ENCODE peak calls at places on chromosomes 12 and 14, in six cellular contexts. One of them, this sample, is unnamed.
A peak's percentile ranks its signal among the peaks of the same experiment; 100 is the strongest.

GRCh38 chr14:84144166-84144565 is 1385.8 kb upstream of the FLRT2 start:
- DNase-seq in neuronal stem cell: no peak
- DNase-seq in IMR-90: peak; percentile 28
- DNase-seq in H9: no peak
- DNase-seq in mesenchymal stem cell: peak; percentile 39
- DNase-seq in trophoblast cell: no peak
- DNase-seq in this sample: no peak

GRCh38 chr12:106131671-106132070 is 7.1 kb downstream of the NUAK1 start:
- DNase-seq in neuronal stem cell: no peak
- DNase-seq in IMR-90: peak; percentile 71
- DNase-seq in H9: peak; percentile 39
- DNase-seq in mesenchymal stem cell: peak; percentile 59
- DNase-seq in trophoblast cell: no peak
- DNase-seq in this sample: no peak

GRCh38 chr12:20523658-20524057 is 155.3 kb downstream of the PDE3A start:
- DNase-seq in neuronal stem cell: no peak
- DNase-seq in IMR-90: peak; percentile 65
- DNase-seq in H9: no peak
- DNase-seq in mesenchymal stem cell: no peak
- DNase-seq in trophoblast cell: no peak
- DNase-seq in this sample: no peak

GRCh38 chr12:128644664-128645296 is 179.0 kb downstream of the SLC15A4 start:
- DNase-seq in neuronal stem cell: peak; percentile 39
- DNase-seq in IMR-90: no peak
- DNase-seq in H9: peak; percentile 87
- DNase-seq in mesenchymal stem cell: no peak
- DNase-seq in trophoblast cell: no peak
- DNase-seq in this sample: peak; percentile 34

GRCh38 chr14:59484611-59485174 is 376 bp downstream of the JKAMP start:
- DNase-seq in neuronal stem cell: no peak
- DNase-seq in IMR-90: peak; percentile 17
- DNase-seq in H9: no peak
- DNase-seq in mesenchymal stem cell: no peak
- DNase-seq in trophoblast cell: peak; percentile 44
- DNase-seq in this sample: no peak

GRCh38 chr14:100764716-100765115 is 38.0 kb downstream of the DLK1 start:
- DNase-seq in neuronal stem cell: no peak
- DNase-seq in IMR-90: no peak
- DNase-seq in H9: no peak
- DNase-seq in mesenchymal stem cell: no peak
- DNase-seq in trophoblast cell: no peak
- DNase-seq in this sample: no peak

GRCh38 chr12:13288501-13288900 is 92.0 kb downstream of the EMP1 start:
- DNase-seq in neuronal stem cell: no peak
- DNase-seq in IMR-90: peak; percentile 3
- DNase-seq in H9: no peak
- DNase-seq in mesenchymal stem cell: no peak
- DNase-seq in trophoblast cell: no peak
- DNase-seq in this sample: no peak

GRCh38 chr14:94918896-94919295 is 149.0 kb upstream of the GSC start:
- DNase-seq in neuronal stem cell: no peak
- DNase-seq in IMR-90: no peak
- DNase-seq in H9: no peak
- DNase-seq in mesenchymal stem cell: no peak
- DNase-seq in trophoblast cell: peak; percentile 94
- DNase-seq in this sample: peak; percentile 5

GRCh38 chr14:52086755-52087154 is 17.9 kb upstream of the NID2 start:
- DNase-seq in neuronal stem cell: no peak
- DNase-seq in IMR-90: peak; percentile 81
- DNase-seq in H9: no peak
- DNase-seq in mesenchymal stem cell: peak; percentile 92
- DNase-seq in trophoblast cell: no peak
- DNase-seq in this sample: no peak

GRCh38 chr12:28457785-28458184 is 267.5 kb downstream of the CCDC91 start:
- DNase-seq in neuronal stem cell: no peak
- DNase-seq in IMR-90: no peak
- DNase-seq in H9: no peak
- DNase-seq in mesenchymal stem cell: peak; percentile 32
- DNase-seq in trophoblast cell: no peak
- DNase-seq in this sample: no peak

GRCh38 chr12:124774054-124774461 is 89.6 kb downstream of the SCARB1 start:
- DNase-seq in neuronal stem cell: no peak
- DNase-seq in IMR-90: no peak
- DNase-seq in H9: no peak
- DNase-seq in mesenchymal stem cell: peak; percentile 36
- DNase-seq in trophoblast cell: peak; percentile 67
- DNase-seq in this sample: no peak

GRCh38 chr14:67240168-67240932 is 885 bp upstream of the PALS1 start:
- DNase-seq in neuronal stem cell: no peak
- DNase-seq in IMR-90: peak; percentile 11
- DNase-seq in H9: peak; percentile 42
- DNase-seq in mesenchymal stem cell: no peak
- DNase-seq in trophoblast cell: peak; percentile 87
- DNase-seq in this sample: peak; percentile 57

GRCh38 chr14:37443461-37443860 is 151.6 kb downstream of the FOXA1 start:
- DNase-seq in neuronal stem cell: no peak
- DNase-seq in IMR-90: peak; percentile 49
- DNase-seq in H9: no peak
- DNase-seq in mesenchymal stem cell: no peak
- DNase-seq in trophoblast cell: no peak
- DNase-seq in this sample: no peak

GRCh38 chr12:10612954-10613333 is 465 bp downstream of the MAGOHB start:
- DNase-seq in neuronal stem cell: peak; percentile 4
- DNase-seq in IMR-90: no peak
- DNase-seq in H9: no peak
- DNase-seq in mesenchymal stem cell: no peak
- DNase-seq in trophoblast cell: no peak
- DNase-seq in this sample: no peak

GRCh38 chr14:67987596-67987995 is 168.0 kb downstream of the RAD51B start:
- DNase-seq in neuronal stem cell: no peak
- DNase-seq in IMR-90: peak; percentile 95
- DNase-seq in H9: no peak
- DNase-seq in mesenchymal stem cell: peak; percentile 91
- DNase-seq in trophoblast cell: no peak
- DNase-seq in this sample: no peak

GRCh38 chr14:23414906-23415820 is 7.1 kb upstream of the MYH6 start:
- DNase-seq in neuronal stem cell: no peak
- DNase-seq in IMR-90: no peak
- DNase-seq in H9: no peak
- DNase-seq in mesenchymal stem cell: no peak
- DNase-seq in trophoblast cell: no peak
- DNase-seq in this sample: no peak

GRCh38 chr12:79921786-79922185 is 13.1 kb downstream of the PPP1R12A start:
- DNase-seq in neuronal stem cell: no peak
- DNase-seq in IMR-90: no peak
- DNase-seq in H9: no peak
- DNase-seq in mesenchymal stem cell: no peak
- DNase-seq in trophoblast cell: no peak
- DNase-seq in this sample: no peak

GRCh38 chr14:103727313-103728000 is 11.8 kb downstream of the ZFYVE21 start:
- DNase-seq in neuronal stem cell: no peak
- DNase-seq in IMR-90: no peak
- DNase-seq in H9: peak; percentile 68
- DNase-seq in mesenchymal stem cell: no peak
- DNase-seq in trophoblast cell: no peak
- DNase-seq in this sample: no peak

GRCh38 chr12:26661399-26661798 is 171.6 kb downstream of the ITPR2 start:
- DNase-seq in neuronal stem cell: no peak
- DNase-seq in IMR-90: no peak
- DNase-seq in H9: no peak
- DNase-seq in mesenchymal stem cell: no peak
- DNase-seq in trophoblast cell: no peak
- DNase-seq in this sample: no peak

GRCh38 chr12:128567730-128568129 is 256.0 kb downstream of the SLC15A4 start:
- DNase-seq in neuronal stem cell: no peak
- DNase-seq in IMR-90: no peak
- DNase-seq in H9: no peak
- DNase-seq in mesenchymal stem cell: no peak
- DNase-seq in trophoblast cell: no peak
- DNase-seq in this sample: no peak

GRCh38 chr12:84131076-84131475 is 781.5 kb downstream of the SLC6A15 start:
- DNase-seq in neuronal stem cell: no peak
- DNase-seq in IMR-90: peak; percentile 83
- DNase-seq in H9: no peak
- DNase-seq in mesenchymal stem cell: peak; percentile 71
- DNase-seq in trophoblast cell: no peak
- DNase-seq in this sample: no peak

GRCh38 chr12:84136862-84137367 is 775.7 kb downstream of the SLC6A15 start:
- DNase-seq in neuronal stem cell: no peak
- DNase-seq in IMR-90: peak; percentile 73
- DNase-seq in H9: no peak
- DNase-seq in mesenchymal stem cell: peak; percentile 66
- DNase-seq in trophoblast cell: no peak
- DNase-seq in this sample: no peak

GRCh38 chr12:84135879-84136278 is 776.7 kb downstream of the SLC6A15 start:
- DNase-seq in neuronal stem cell: no peak
- DNase-seq in IMR-90: no peak
- DNase-seq in H9: no peak
- DNase-seq in mesenchymal stem cell: no peak
- DNase-seq in trophoblast cell: no peak
- DNase-seq in this sample: no peak

GRCh38 chr12:84134797-84135366 is 777.7 kb downstream of the SLC6A15 start:
- DNase-seq in neuronal stem cell: no peak
- DNase-seq in IMR-90: peak; percentile 57
- DNase-seq in H9: no peak
- DNase-seq in mesenchymal stem cell: peak; percentile 11
- DNase-seq in trophoblast cell: no peak
- DNase-seq in this sample: no peak
- H3K4me2 ChIP-seq in neuronal stem cell: no peak overlapping the region
- H3K4me2 ChIP-seq in IMR-90: no peak overlapping the region
- H3K4me2 ChIP-seq in H9: no peak overlapping the region
- H3K4me2 ChIP-seq in mesenchymal stem cell: no peak overlapping the region
- H3K4me2 ChIP-seq in trophoblast cell: no peak overlapping the region
- H3K4me2 ChIP-seq in this sample: no peak overlapping the region

GRCh38 chr14:64748995-64749714 is 44.9 kb downstream of the PLEKHG3 start:
- DNase-seq in neuronal stem cell: no peak
- DNase-seq in IMR-90: no peak
- DNase-seq in H9: no peak
- DNase-seq in mesenchymal stem cell: no peak
- DNase-seq in trophoblast cell: no peak
- DNase-seq in this sample: no peak

GRCh38 chr14:64747327-64747726 is 43.1 kb downstream of the PLEKHG3 start:
- DNase-seq in neuronal stem cell: no peak
- DNase-seq in IMR-90: no peak
- DNase-seq in H9: no peak
- DNase-seq in mesenchymal stem cell: no peak
- DNase-seq in trophoblast cell: no peak
- DNase-seq in this sample: no peak

GRCh38 chr14:64746298-64747250 is 42.4 kb downstream of the PLEKHG3 start:
- DNase-seq in neuronal stem cell: no peak
- DNase-seq in IMR-90: peak; percentile 13
- DNase-seq in H9: no peak
- DNase-seq in mesenchymal stem cell: no peak
- DNase-seq in trophoblast cell: no peak
- DNase-seq in this sample: no peak

GRCh38 chr14:64745511-64746041 is 41.4 kb downstream of the PLEKHG3 start:
- DNase-seq in neuronal stem cell: no peak
- DNase-seq in IMR-90: peak; percentile 43
- DNase-seq in H9: no peak
- DNase-seq in mesenchymal stem cell: peak; percentile 75
- DNase-seq in trophoblast cell: no peak
- DNase-seq in this sample: no peak

DNA sequence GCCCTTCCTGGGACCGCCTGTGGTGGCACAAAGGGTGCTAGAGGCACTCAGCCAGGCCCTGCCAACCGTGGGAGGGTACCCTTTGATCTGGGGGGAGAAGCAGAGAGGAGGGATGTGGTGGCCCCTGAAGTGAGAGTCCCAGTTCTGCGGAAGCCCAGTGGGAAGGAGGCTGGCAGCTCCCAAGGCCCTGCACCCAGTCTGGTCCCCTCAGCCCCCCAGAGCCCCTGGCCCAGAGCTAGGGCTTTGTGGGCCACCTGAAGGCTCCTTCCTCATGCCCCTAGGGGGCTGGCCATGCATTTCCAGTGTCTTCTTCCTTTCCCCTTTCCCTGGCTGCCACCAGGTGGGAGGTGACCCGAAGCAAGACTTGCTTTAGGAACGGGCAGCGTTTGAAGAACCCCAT is 44.3 kb downstream of the PLEKHG3 start:
- DNase-seq in neuronal stem cell: no peak
- DNase-seq in IMR-90: no peak
- DNase-seq in H9: no peak
- DNase-seq in mesenchymal stem cell: no peak
- DNase-seq in trophoblast cell: no peak
- DNase-seq in this sample: no peak
- H3K14ac ChIP-seq in neuronal stem cell: no peak overlapping the region
- H3K14ac ChIP-seq in IMR-90: no peak overlapping the region
- H3K14ac ChIP-seq in H9: no peak overlapping the region
- H3K14ac ChIP-seq in mesenchymal stem cell: no peak overlapping the region
- H3K14ac ChIP-seq in trophoblast cell: no peak overlapping the region
- H3K14ac ChIP-seq in this sample: no peak overlapping the region

GRCh38 chr14:90816686-90817436 is 631 bp upstream of the TTC7B start:
- DNase-seq in neuronal stem cell: no peak
- DNase-seq in IMR-90: no peak
- DNase-seq in H9: no peak
- DNase-seq in mesenchymal stem cell: no peak
- DNase-seq in trophoblast cell: no peak
- DNase-seq in this sample: no peak

GRCh38 chr14:90815567-90815816 is 738 bp downstream of the TTC7B start:
- DNase-seq in neuronal stem cell: no peak
- DNase-seq in IMR-90: no peak
- DNase-seq in H9: no peak
- DNase-seq in mesenchymal stem cell: no peak
- DNase-seq in trophoblast cell: no peak
- DNase-seq in this sample: no peak

GRCh38 chr14:90818715-90819114 is 2.5 kb upstream of the TTC7B start:
- DNase-seq in neuronal stem cell: no peak
- DNase-seq in IMR-90: no peak
- DNase-seq in H9: no peak
- DNase-seq in mesenchymal stem cell: no peak
- DNase-seq in trophoblast cell: peak; percentile 24
- DNase-seq in this sample: no peak

GRCh38 chr14:90814806-90815566 is 1.2 kb downstream of the TTC7B start:
- DNase-seq in neuronal stem cell: no peak
- DNase-seq in IMR-90: no peak
- DNase-seq in H9: no peak
- DNase-seq in mesenchymal stem cell: no peak
- DNase-seq in trophoblast cell: no peak
- DNase-seq in this sample: no peak

GRCh38 chr14:90815817-90816662 is at the start of gene TTC7B:
- DNase-seq in neuronal stem cell: peak; percentile 51
- DNase-seq in IMR-90: peak; percentile 24
- DNase-seq in H9: peak; percentile 60
- DNase-seq in mesenchymal stem cell: peak; percentile 32
- DNase-seq in trophoblast cell: peak; percentile 61
- DNase-seq in this sample: no peak
- H3K23ac ChIP-seq in neuronal stem cell: peak within 1 kb of the TSS; percentile 8
- H3K23ac ChIP-seq in IMR-90: peak within 1 kb of the TSS; percentile 37
- H3K23ac ChIP-seq in H9: no peak within 1 kb of the TSS
- H3K23ac ChIP-seq in mesenchymal stem cell: no peak within 1 kb of the TSS
- H3K23ac ChIP-seq in trophoblast cell: no peak within 1 kb of the TSS
- H3K23ac ChIP-seq in this sample: no peak within 1 kb of the TSS

DNA sequence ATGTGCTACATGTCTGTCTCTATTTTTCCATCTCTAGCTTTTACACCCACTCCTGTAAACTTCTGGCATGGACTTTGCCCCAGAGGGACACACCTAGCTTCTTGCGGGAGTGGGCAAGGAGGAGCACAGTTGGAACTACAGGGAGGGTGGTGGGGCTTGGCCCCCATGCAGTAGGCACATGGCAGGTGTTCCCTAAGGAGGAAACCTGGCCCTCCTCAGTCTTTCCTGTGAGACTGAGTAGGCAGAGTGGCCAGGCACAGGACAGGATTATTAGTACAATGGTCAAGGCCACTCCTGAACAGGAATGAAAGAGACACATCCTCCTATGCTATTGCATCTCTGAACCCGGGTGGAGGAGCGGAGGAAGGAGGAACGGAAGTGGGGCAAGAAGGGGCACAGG is 882 bp downstream of the MYO1A start:
- DNase-seq in neuronal stem cell: no peak
- DNase-seq in IMR-90: no peak
- DNase-seq in H9: no peak
- DNase-seq in mesenchymal stem cell: no peak
- DNase-seq in trophoblast cell: no peak
- DNase-seq in this sample: no peak
- H3K4me2 ChIP-seq in neuronal stem cell: no peak overlapping the region
- H3K4me2 ChIP-seq in IMR-90: no peak overlapping the region
- H3K4me2 ChIP-seq in H9: no peak overlapping the region
- H3K4me2 ChIP-seq in mesenchymal stem cell: no peak overlapping the region
- H3K4me2 ChIP-seq in trophoblast cell: no peak overlapping the region
- H3K4me2 ChIP-seq in this sample: no peak overlapping the region

This sample was measured in H1.